ENCODE peak calls at places on chromosomes 6 and 20, in nine cellular contexts. One of them, this sample, is unnamed.

GRCh38 chr20:3239026-3239866 is at the start of gene SLC4A11:
- DNase-seq in putamen: no peak
- DNase-seq in endothelial cell of umbilical vein: peak
- DNase-seq in activated naive CD8-positive, alpha-beta T cell treated with anti-CD3 and anti-CD28 coated beads, Interleukin-2, amount 50 U/mL, for 16 hours: no peak
- DNase-seq in posterior vena cava: no peak
- DNase-seq in fibroblast of the aortic adventitia: peak
- DNase-seq in bronchial epithelial cell: peak
- DNase-seq in G401: peak
- DNase-seq in GM20000: peak
- DNase-seq in this sample: peak

GRCh38 chr6:105991561-105992314 is 94.4 kb upstream of the PRDM1 start:
- DNase-seq in putamen: no peak
- DNase-seq in endothelial cell of umbilical vein: peak
- DNase-seq in activated naive CD8-positive, alpha-beta T cell treated with anti-CD3 and anti-CD28 coated beads, Interleukin-2, amount 50 U/mL, for 16 hours: no peak
- DNase-seq in posterior vena cava: no peak
- DNase-seq in fibroblast of the aortic adventitia: no peak
- DNase-seq in bronchial epithelial cell: peak
- DNase-seq in G401: peak
- DNase-seq in GM20000: no peak
- DNase-seq in this sample: peak

GRCh38 chr6:116385462-116385807 is 14.7 kb downstream of the DSE start:
- DNase-seq in putamen: no peak
- DNase-seq in endothelial cell of umbilical vein: no peak
- DNase-seq in activated naive CD8-positive, alpha-beta T cell treated with anti-CD3 and anti-CD28 coated beads, Interleukin-2, amount 50 U/mL, for 16 hours: no peak
- DNase-seq in posterior vena cava: no peak
- DNase-seq in fibroblast of the aortic adventitia: peak
- DNase-seq in bronchial epithelial cell: peak
- DNase-seq in G401: no peak
- DNase-seq in GM20000: no peak
- DNase-seq in this sample: no peak

GRCh38 chr20:58605292-58606065 is 45.6 kb upstream of the STX16 start:
- DNase-seq in putamen: no peak
- DNase-seq in endothelial cell of umbilical vein: no peak
- DNase-seq in activated naive CD8-positive, alpha-beta T cell treated with anti-CD3 and anti-CD28 coated beads, Interleukin-2, amount 50 U/mL, for 16 hours: no peak
- DNase-seq in posterior vena cava: peak
- DNase-seq in fibroblast of the aortic adventitia: no peak
- DNase-seq in bronchial epithelial cell: no peak
- DNase-seq in G401: no peak
- DNase-seq in GM20000: no peak
- DNase-seq in this sample: no peak

GRCh38 chr6:32046450-32047083 is 8.4 kb downstream of the CYP21A2 start:
- DNase-seq in putamen: no peak
- DNase-seq in endothelial cell of umbilical vein: no peak
- DNase-seq in activated naive CD8-positive, alpha-beta T cell treated with anti-CD3 and anti-CD28 coated beads, Interleukin-2, amount 50 U/mL, for 16 hours: no peak
- DNase-seq in posterior vena cava: peak
- DNase-seq in fibroblast of the aortic adventitia: peak
- DNase-seq in bronchial epithelial cell: no peak
- DNase-seq in G401: no peak
- DNase-seq in GM20000: no peak
- DNase-seq in this sample: peak

GRCh38 chr20:59777321-59777705 is 156.1 kb downstream of the SYCP2 start:
- DNase-seq in putamen: no peak
- DNase-seq in endothelial cell of umbilical vein: no peak
- DNase-seq in activated naive CD8-positive, alpha-beta T cell treated with anti-CD3 and anti-CD28 coated beads, Interleukin-2, amount 50 U/mL, for 16 hours: no peak
- DNase-seq in posterior vena cava: peak
- DNase-seq in fibroblast of the aortic adventitia: no peak
- DNase-seq in bronchial epithelial cell: no peak
- DNase-seq in G401: no peak
- DNase-seq in GM20000: no peak
- DNase-seq in this sample: no peak

GRCh38 chr6:3848925-3849605 is at the start of gene FAM50B:
- DNase-seq in putamen: peak
- DNase-seq in endothelial cell of umbilical vein: peak
- DNase-seq in activated naive CD8-positive, alpha-beta T cell treated with anti-CD3 and anti-CD28 coated beads, Interleukin-2, amount 50 U/mL, for 16 hours: peak
- DNase-seq in posterior vena cava: peak
- DNase-seq in fibroblast of the aortic adventitia: peak
- DNase-seq in bronchial epithelial cell: peak
- DNase-seq in G401: peak
- DNase-seq in GM20000: peak
- DNase-seq in this sample: no peak

GRCh38 chr20:23680151-23680550 is 8.7 kb downstream of the CST4 start:
- DNase-seq in putamen: no peak
- DNase-seq in endothelial cell of umbilical vein: no peak
- DNase-seq in activated naive CD8-positive, alpha-beta T cell treated with anti-CD3 and anti-CD28 coated beads, Interleukin-2, amount 50 U/mL, for 16 hours: no peak
- DNase-seq in posterior vena cava: no peak
- DNase-seq in fibroblast of the aortic adventitia: peak
- DNase-seq in bronchial epithelial cell: no peak
- DNase-seq in G401: no peak
- DNase-seq in GM20000: no peak
- DNase-seq in this sample: no peak

GRCh38 chr20:35387334-35387733 is 24.4 kb downstream of the UQCC1 start:
- DNase-seq in putamen: no peak
- DNase-seq in endothelial cell of umbilical vein: no peak
- DNase-seq in activated naive CD8-positive, alpha-beta T cell treated with anti-CD3 and anti-CD28 coated beads, Interleukin-2, amount 50 U/mL, for 16 hours: no peak
- DNase-seq in posterior vena cava: no peak
- DNase-seq in fibroblast of the aortic adventitia: peak
- DNase-seq in bronchial epithelial cell: peak
- DNase-seq in G401: no peak
- DNase-seq in GM20000: no peak
- DNase-seq in this sample: no peak

GRCh38 chr6:40258531-40258930 is 324.3 kb upstream of the MOCS1 start:
- DNase-seq in putamen: no peak
- DNase-seq in endothelial cell of umbilical vein: no peak
- DNase-seq in activated naive CD8-positive, alpha-beta T cell treated with anti-CD3 and anti-CD28 coated beads, Interleukin-2, amount 50 U/mL, for 16 hours: no peak
- DNase-seq in posterior vena cava: no peak
- DNase-seq in fibroblast of the aortic adventitia: no peak
- DNase-seq in bronchial epithelial cell: no peak
- DNase-seq in G401: no peak
- DNase-seq in GM20000: no peak
- DNase-seq in this sample: no peak

GRCh38 chr6:90074161-90074560 is 179.9 kb downstream of the GJA10 start:
- DNase-seq in putamen: peak
- DNase-seq in endothelial cell of umbilical vein: no peak
- DNase-seq in activated naive CD8-positive, alpha-beta T cell treated with anti-CD3 and anti-CD28 coated beads, Interleukin-2, amount 50 U/mL, for 16 hours: no peak
- DNase-seq in posterior vena cava: no peak
- DNase-seq in fibroblast of the aortic adventitia: no peak
- DNase-seq in bronchial epithelial cell: no peak
- DNase-seq in G401: peak
- DNase-seq in GM20000: no peak
- DNase-seq in this sample: no peak

GRCh38 chr6:165573671-165574070 is 89.4 kb downstream of the PDE10A start:
- DNase-seq in putamen: peak
- DNase-seq in endothelial cell of umbilical vein: peak
- DNase-seq in activated naive CD8-positive, alpha-beta T cell treated with anti-CD3 and anti-CD28 coated beads, Interleukin-2, amount 50 U/mL, for 16 hours: no peak
- DNase-seq in posterior vena cava: no peak
- DNase-seq in fibroblast of the aortic adventitia: peak
- DNase-seq in bronchial epithelial cell: peak
- DNase-seq in G401: peak
- DNase-seq in GM20000: no peak
- DNase-seq in this sample: no peak

GRCh38 chr6:28353981-28354676 is 4.4 kb downstream of the ZKSCAN3 start:
- DNase-seq in putamen: no peak
- DNase-seq in endothelial cell of umbilical vein: peak
- DNase-seq in activated naive CD8-positive, alpha-beta T cell treated with anti-CD3 and anti-CD28 coated beads, Interleukin-2, amount 50 U/mL, for 16 hours: no peak
- DNase-seq in posterior vena cava: no peak
- DNase-seq in fibroblast of the aortic adventitia: peak
- DNase-seq in bronchial epithelial cell: peak
- DNase-seq in G401: peak
- DNase-seq in GM20000: no peak
- DNase-seq in this sample: no peak

GRCh38 chr6:157667211-157668033 is 155.6 kb upstream of the SNX9 start:
- DNase-seq in putamen: peak
- DNase-seq in endothelial cell of umbilical vein: peak
- DNase-seq in activated naive CD8-positive, alpha-beta T cell treated with anti-CD3 and anti-CD28 coated beads, Interleukin-2, amount 50 U/mL, for 16 hours: peak
- DNase-seq in posterior vena cava: no peak
- DNase-seq in fibroblast of the aortic adventitia: peak
- DNase-seq in bronchial epithelial cell: peak
- DNase-seq in G401: peak
- DNase-seq in GM20000: peak
- DNase-seq in this sample: peak

GRCh38 chr6:168967556-168967955 is 286.1 kb downstream of the THBS2 start:
- DNase-seq in putamen: no peak
- DNase-seq in endothelial cell of umbilical vein: no peak
- DNase-seq in activated naive CD8-positive, alpha-beta T cell treated with anti-CD3 and anti-CD28 coated beads, Interleukin-2, amount 50 U/mL, for 16 hours: no peak
- DNase-seq in posterior vena cava: no peak
- DNase-seq in fibroblast of the aortic adventitia: peak
- DNase-seq in bronchial epithelial cell: no peak
- DNase-seq in G401: no peak
- DNase-seq in GM20000: no peak
- DNase-seq in this sample: no peak

GRCh38 chr6:112780498-112781096 is 433.5 kb downstream of the RFPL4B start:
- DNase-seq in putamen: peak
- DNase-seq in endothelial cell of umbilical vein: peak
- DNase-seq in activated naive CD8-positive, alpha-beta T cell treated with anti-CD3 and anti-CD28 coated beads, Interleukin-2, amount 50 U/mL, for 16 hours: no peak
- DNase-seq in posterior vena cava: peak
- DNase-seq in fibroblast of the aortic adventitia: peak
- DNase-seq in bronchial epithelial cell: peak
- DNase-seq in G401: peak
- DNase-seq in GM20000: peak
- DNase-seq in this sample: peak

GRCh38 chr20:35260426-35260825 is 17.5 kb downstream of the MMP24OS start:
- DNase-seq in putamen: no peak
- DNase-seq in endothelial cell of umbilical vein: no peak
- DNase-seq in activated naive CD8-positive, alpha-beta T cell treated with anti-CD3 and anti-CD28 coated beads, Interleukin-2, amount 50 U/mL, for 16 hours: no peak
- DNase-seq in posterior vena cava: no peak
- DNase-seq in fibroblast of the aortic adventitia: no peak
- DNase-seq in bronchial epithelial cell: no peak
- DNase-seq in G401: peak
- DNase-seq in GM20000: no peak
- DNase-seq in this sample: no peak

GRCh38 chr20:38755324-38755910 is 7.2 kb downstream of the ACTR5 start:
- DNase-seq in putamen: no peak
- DNase-seq in endothelial cell of umbilical vein: no peak
- DNase-seq in activated naive CD8-positive, alpha-beta T cell treated with anti-CD3 and anti-CD28 coated beads, Interleukin-2, amount 50 U/mL, for 16 hours: no peak
- DNase-seq in posterior vena cava: no peak
- DNase-seq in fibroblast of the aortic adventitia: no peak
- DNase-seq in bronchial epithelial cell: no peak
- DNase-seq in G401: no peak
- DNase-seq in GM20000: no peak
- DNase-seq in this sample: no peak

GRCh38 chr6:57021086-57021720 is 25.3 kb upstream of the KIAA1586 start:
- DNase-seq in putamen: peak
- DNase-seq in endothelial cell of umbilical vein: peak
- DNase-seq in activated naive CD8-positive, alpha-beta T cell treated with anti-CD3 and anti-CD28 coated beads, Interleukin-2, amount 50 U/mL, for 16 hours: no peak
- DNase-seq in posterior vena cava: no peak
- DNase-seq in fibroblast of the aortic adventitia: peak
- DNase-seq in bronchial epithelial cell: peak
- DNase-seq in G401: peak
- DNase-seq in GM20000: peak
- DNase-seq in this sample: peak

GRCh38 chr20:46809961-46810360 is 84.7 kb upstream of the EYA2 start:
- DNase-seq in putamen: no peak
- DNase-seq in endothelial cell of umbilical vein: no peak
- DNase-seq in activated naive CD8-positive, alpha-beta T cell treated with anti-CD3 and anti-CD28 coated beads, Interleukin-2, amount 50 U/mL, for 16 hours: no peak
- DNase-seq in posterior vena cava: no peak
- DNase-seq in fibroblast of the aortic adventitia: no peak
- DNase-seq in bronchial epithelial cell: no peak
- DNase-seq in G401: no peak
- DNase-seq in GM20000: no peak
- DNase-seq in this sample: peak

GRCh38 chr20:61925555-61926252 is 140.0 kb downstream of the TAF4 start:
- DNase-seq in putamen: no peak
- DNase-seq in endothelial cell of umbilical vein: no peak
- DNase-seq in activated naive CD8-positive, alpha-beta T cell treated with anti-CD3 and anti-CD28 coated beads, Interleukin-2, amount 50 U/mL, for 16 hours: no peak
- DNase-seq in posterior vena cava: peak
- DNase-seq in fibroblast of the aortic adventitia: peak
- DNase-seq in bronchial epithelial cell: peak
- DNase-seq in G401: no peak
- DNase-seq in GM20000: no peak
- DNase-seq in this sample: peak

GRCh38 chr6:151431336-151431735 is 20.6 kb downstream of the RMND1 start:
- DNase-seq in putamen: no peak
- DNase-seq in endothelial cell of umbilical vein: no peak
- DNase-seq in activated naive CD8-positive, alpha-beta T cell treated with anti-CD3 and anti-CD28 coated beads, Interleukin-2, amount 50 U/mL, for 16 hours: no peak
- DNase-seq in posterior vena cava: no peak
- DNase-seq in fibroblast of the aortic adventitia: no peak
- DNase-seq in bronchial epithelial cell: no peak
- DNase-seq in G401: no peak
- DNase-seq in GM20000: no peak
- DNase-seq in this sample: no peak

GRCh38 chr20:33524261-33524660 is 34.4 kb downstream of the CBFA2T2 start:
- DNase-seq in putamen: no peak
- DNase-seq in endothelial cell of umbilical vein: peak
- DNase-seq in activated naive CD8-positive, alpha-beta T cell treated with anti-CD3 and anti-CD28 coated beads, Interleukin-2, amount 50 U/mL, for 16 hours: no peak
- DNase-seq in posterior vena cava: no peak
- DNase-seq in fibroblast of the aortic adventitia: peak
- DNase-seq in bronchial epithelial cell: no peak
- DNase-seq in G401: no peak
- DNase-seq in GM20000: no peak
- DNase-seq in this sample: no peak

GRCh38 chr6:37352384-37352783 is 1.4 kb upstream of the RNF8 start:
- DNase-seq in putamen: no peak
- DNase-seq in endothelial cell of umbilical vein: no peak
- DNase-seq in activated naive CD8-positive, alpha-beta T cell treated with anti-CD3 and anti-CD28 coated beads, Interleukin-2, amount 50 U/mL, for 16 hours: no peak
- DNase-seq in posterior vena cava: no peak
- DNase-seq in fibroblast of the aortic adventitia: no peak
- DNase-seq in bronchial epithelial cell: no peak
- DNase-seq in G401: no peak
- DNase-seq in GM20000: no peak
- DNase-seq in this sample: no peak

GRCh38 chr6:33628401-33628964 is 7.4 kb downstream of the ITPR3 start:
- DNase-seq in putamen: no peak
- DNase-seq in endothelial cell of umbilical vein: no peak
- DNase-seq in activated naive CD8-positive, alpha-beta T cell treated with anti-CD3 and anti-CD28 coated beads, Interleukin-2, amount 50 U/mL, for 16 hours: no peak
- DNase-seq in posterior vena cava: no peak
- DNase-seq in fibroblast of the aortic adventitia: no peak
- DNase-seq in bronchial epithelial cell: no peak
- DNase-seq in G401: no peak
- DNase-seq in GM20000: no peak
- DNase-seq in this sample: peak

GRCh38 chr6:26599134-26599533 is 2.4 kb downstream of the ABT1 start:
- DNase-seq in putamen: no peak
- DNase-seq in endothelial cell of umbilical vein: no peak
- DNase-seq in activated naive CD8-positive, alpha-beta T cell treated with anti-CD3 and anti-CD28 coated beads, Interleukin-2, amount 50 U/mL, for 16 hours: no peak
- DNase-seq in posterior vena cava: no peak
- DNase-seq in fibroblast of the aortic adventitia: no peak
- DNase-seq in bronchial epithelial cell: no peak
- DNase-seq in G401: no peak
- DNase-seq in GM20000: no peak
- DNase-seq in this sample: no peak

GRCh38 chr20:63464289-63464635 is 8.2 kb downstream of the KCNQ2 start:
- DNase-seq in putamen: no peak
- DNase-seq in endothelial cell of umbilical vein: no peak
- DNase-seq in activated naive CD8-positive, alpha-beta T cell treated with anti-CD3 and anti-CD28 coated beads, Interleukin-2, amount 50 U/mL, for 16 hours: no peak
- DNase-seq in posterior vena cava: no peak
- DNase-seq in fibroblast of the aortic adventitia: no peak
- DNase-seq in bronchial epithelial cell: no peak
- DNase-seq in G401: no peak
- DNase-seq in GM20000: no peak
- DNase-seq in this sample: no peak

GRCh38 chr20:33392016-33392415 is 9.3 kb downstream of the CDK5RAP1 start:
- DNase-seq in putamen: no peak
- DNase-seq in endothelial cell of umbilical vein: no peak
- DNase-seq in activated naive CD8-positive, alpha-beta T cell treated with anti-CD3 and anti-CD28 coated beads, Interleukin-2, amount 50 U/mL, for 16 hours: no peak
- DNase-seq in posterior vena cava: no peak
- DNase-seq in fibroblast of the aortic adventitia: peak
- DNase-seq in bronchial epithelial cell: no peak
- DNase-seq in G401: peak
- DNase-seq in GM20000: no peak
- DNase-seq in this sample: no peak

GRCh38 chr6:12601881-12602280 is 114.7 kb upstream of the PHACTR1 start:
- DNase-seq in putamen: no peak
- DNase-seq in endothelial cell of umbilical vein: peak
- DNase-seq in activated naive CD8-positive, alpha-beta T cell treated with anti-CD3 and anti-CD28 coated beads, Interleukin-2, amount 50 U/mL, for 16 hours: no peak
- DNase-seq in posterior vena cava: no peak
- DNase-seq in fibroblast of the aortic adventitia: peak
- DNase-seq in bronchial epithelial cell: no peak
- DNase-seq in G401: no peak
- DNase-seq in GM20000: no peak
- DNase-seq in this sample: no peak

GRCh38 chr20:43959920-43960227 is 45.2 kb downstream of the TOX2 start:
- DNase-seq in putamen: no peak
- DNase-seq in endothelial cell of umbilical vein: no peak
- DNase-seq in activated naive CD8-positive, alpha-beta T cell treated with anti-CD3 and anti-CD28 coated beads, Interleukin-2, amount 50 U/mL, for 16 hours: no peak
- DNase-seq in posterior vena cava: no peak
- DNase-seq in fibroblast of the aortic adventitia: no peak
- DNase-seq in bronchial epithelial cell: no peak
- DNase-seq in G401: no peak
- DNase-seq in GM20000: no peak
- DNase-seq in this sample: no peak

GRCh38 chr6:84582997-84583396 is 181.4 kb downstream of the TBX18 start:
- DNase-seq in putamen: no peak
- DNase-seq in endothelial cell of umbilical vein: no peak
- DNase-seq in activated naive CD8-positive, alpha-beta T cell treated with anti-CD3 and anti-CD28 coated beads, Interleukin-2, amount 50 U/mL, for 16 hours: no peak
- DNase-seq in posterior vena cava: no peak
- DNase-seq in fibroblast of the aortic adventitia: peak
- DNase-seq in bronchial epithelial cell: no peak
- DNase-seq in G401: no peak
- DNase-seq in GM20000: no peak
- DNase-seq in this sample: no peak

This sample was measured in NCI-H345.